ENCODE peak calls at places on chromosomes 11 and 22, in ten cellular contexts. J, D, L, H, C, Z, M, K, R and O are unnamed samples.

GRCh38 chr22:45240137-45240809 is 421 bp downstream of the KIAA0930 start:
- DNase-seq in J (peak; percentile 53), D (no peak), L (no peak), H (no peak), C (no peak), Z (peak; percentile 60), M (peak; percentile 33), K (peak; percentile 26), R (peak; percentile 26), O (peak; percentile 49)

GRCh38 chr11:86919557-86920210 is 35.5 kb downstream of the FZD4 start:
- DNase-seq in J (peak; percentile 67), D (peak; percentile 83), L (no peak), H (no peak), C (peak; percentile 28), Z (peak; percentile 83), M (no peak), K (no peak), R (no peak), O (peak; percentile 15)

GRCh38 chr11:16987205-16987568 is 27.0 kb downstream of the PLEKHA7 start:
- DNase-seq in J (no peak), D (no peak), L (no peak), H (no peak), C (no peak), Z (no peak), M (no peak), K (no peak), R (peak; percentile 61), O (no peak)

GRCh38 chr11:73931039-73931645 is 19.7 kb upstream of the DNAJB13 start:
- DNase-seq in J (peak; percentile 72), D (peak; percentile 85), L (no peak), H (no peak), C (no peak), Z (peak; percentile 71), M (no peak), K (peak; percentile 16), R (peak; percentile 42), O (no peak)

GRCh38 chr11:112627588-112628045 is 333.6 kb upstream of the NCAM1 start:
- DNase-seq in J (no peak), D (no peak), L (no peak), H (no peak), C (no peak), Z (no peak), M (no peak), K (no peak), R (no peak), O (no peak)

GRCh38 chr11:3049430-3050243 is 7.6 kb downstream of the CARS1 start:
- DNase-seq in J (peak; percentile 80), D (peak; percentile 96), L (peak; percentile 93), H (peak; percentile 81), C (peak; percentile 43), Z (peak; percentile 98), M (no peak), K (peak; percentile 86), R (peak; percentile 35), O (peak; percentile 85)

GRCh38 chr11:35671396-35672127 is 9.0 kb downstream of the TRIM44 start:
- DNase-seq in J (no peak), D (no peak), L (no peak), H (no peak), C (no peak), Z (no peak), M (no peak), K (no peak), R (no peak), O (no peak)

GRCh38 chr11:118226294-118226693 is 1.5 kb upstream of the JAML start:
- DNase-seq in J (no peak), D (peak; percentile 50), L (peak; percentile 68), H (no peak), C (peak; percentile 14), Z (peak; percentile 17), M (no peak), K (no peak), R (no peak), O (no peak)

GRCh38 chr11:74685905-74686304 is 45.3 kb downstream of the CHRDL2 start:
- DNase-seq in J (no peak), D (no peak), L (peak; percentile 85), H (no peak), C (no peak), Z (no peak), M (no peak), K (no peak), R (no peak), O (no peak)